ENCODE peak calls at places on chromosome 17, in four cellular contexts. V is fibroblast of the aortic adventitia, M is GF-D8, R is uterus. S is an unnamed sample.

GRCh38 chr17:81717766-81718089 is 5.6 kb downstream of the SLC25A10 start:
- DNase-seq in R (no peak), M (no peak), V (no peak), S (no peak)

GRCh38 chr17:42845918-42846593 is 1.7 kb downstream of the AOC2 start:
- DNase-seq in M (no peak), V (no peak), R (no peak), S (no peak)

GRCh38 chr17:2361361-2361760 is 24.1 kb downstream of the SGSM2 start:
- DNase-seq in R (no peak), M (no peak), V (no peak), S (no peak)

GRCh38 chr17:36755586-36755985 is 154.2 kb downstream of the MRM1 start:
- DNase-seq in R (no peak), M (no peak), V (no peak), S (no peak)

GRCh38 chr17:37055511-37055910 is 106.8 kb downstream of the AATF start:
- DNase-seq in R (no peak), V (no peak), M (no peak), S (no peak)

GRCh38 chr17:9905902-9906301 is 831 bp upstream of the RCVRN start:
- DNase-seq in V (no peak), R (no peak), M (no peak), S (no peak)

GRCh38 chr17:3978421-3979275 is 14.4 kb upstream of the ATP2A3 start:
- DNase-seq in V (no peak), R (no peak), M (no peak), S (no peak)

GRCh38 chr17:16428098-16428882 is 12.9 kb downstream of the TRPV2 start:
- DNase-seq in M (no peak), V (peak; percentile 49), R (peak; percentile 56), S (no peak)

GRCh38 chr17:81002409-81003361 is 11.0 kb downstream of the CHMP6 start:
- DNase-seq in V (peak; percentile 85), M (no peak), R (peak; percentile 78), S (no peak)

GRCh38 chr17:1574697-1575471 is 12.3 kb upstream of the PITPNA start:
- DNase-seq in V (no peak), R (no peak), M (no peak), S (no peak)

GRCh38 chr17:43543771-43544575 is 2.2 kb downstream of the ETV4 start:
- DNase-seq in V (no peak), R (no peak), M (no peak), S (no peak)

GRCh38 chr17:29710891-29711418 is 88.2 kb upstream of the CORO6 start:
- DNase-seq in R (no peak), V (peak; percentile 47), M (no peak), S (no peak)

GRCh38 chr17:3954086-3954485 is 10.2 kb downstream of the ATP2A3 start:
- DNase-seq in V (no peak), M (no peak), R (no peak), S (no peak)

GRCh38 chr17:60959011-60959410 is 281.4 kb downstream of the BCAS3 start:
- DNase-seq in R (no peak), M (no peak), V (no peak), S (no peak)

GRCh38 chr17:13917635-13918034 is 151.7 kb upstream of the COX10 start:
- DNase-seq in M (no peak), V (no peak), R (no peak), S (no peak)

GRCh38 chr17:75241502-75241901 is 19.9 kb downstream of the GGA3 start:
- DNase-seq in V (peak; percentile 47), R (no peak), M (no peak), S (no peak)

GRCh38 chr17:50884354-50885311 is 18.5 kb upstream of the TOB1 start:
- DNase-seq in R (no peak), M (no peak), V (peak; percentile 22), S (no peak)

GRCh38 chr17:31318298-31319190 is 2.9 kb downstream of the EVI2A start:
- DNase-seq in R (peak; percentile 63), M (peak; percentile 19), V (peak; percentile 95), S (no peak)

GRCh38 chr17:39084558-39084957 is 66.9 kb downstream of the PLXDC1 start:
- DNase-seq in R (no peak), V (no peak), M (no peak), S (no peak)

GRCh38 chr17:8079291-8080207 is 8.0 kb downstream of the ALOX12B start:
- DNase-seq in M (no peak), R (peak; percentile 73), V (peak; percentile 37), S (peak; percentile 64)

GRCh38 chr17:2138318-2138717 is 83.4 kb downstream of the HIC1 start:
- DNase-seq in V (no peak), M (peak; percentile 21), R (no peak), S (peak; percentile 2)

GRCh38 chr17:35073991-35074627 is 10.6 kb upstream of the RFFL start:
- DNase-seq in V (no peak), M (no peak), R (no peak), S (no peak)

GRCh38 chr17:5714993-5715392 is 130.7 kb upstream of the NLRP1 start:
- DNase-seq in M (no peak), R (no peak), V (no peak), S (no peak)

GRCh38 chr17:27612160-27612767 is 18.7 kb upstream of the LGALS9 start:
- DNase-seq in R (no peak), V (no peak), M (no peak), S (no peak)

GRCh38 chr17:7836596-7837374 is 2.8 kb downstream of the KDM6B start:
- DNase-seq in R (peak; percentile 95), V (peak; percentile 96), M (peak; percentile 85), S (peak; percentile 84)

GRCh38 chr17:56798916-56799315 is 34.8 kb downstream of the C17orf67 start:
- DNase-seq in V (no peak), M (no peak), R (no peak), S (no peak)

GRCh38 chr17:32569171-32570080 is 82.6 kb downstream of the CDK5R1 start:
- DNase-seq in V (no peak), R (no peak), M (no peak), S (no peak)

GRCh38 chr17:2926019-2926650 is 129.9 kb downstream of the RAP1GAP2 start:
- DNase-seq in R (no peak), M (peak; percentile 3), V (peak; percentile 36), S (peak; percentile 69)

GRCh38 chr17:9290226-9290613 is 268.9 kb downstream of the NTN1 start:
- DNase-seq in R (no peak), V (no peak), M (no peak), S (no peak)

GRCh38 chr17:32103476-32104113 is 38.7 kb upstream of the RHOT1 start:
- DNase-seq in R (no peak), M (no peak), V (peak; percentile 72), S (no peak)

GRCh38 chr17:47741793-47742145 is 8.7 kb downstream of the TBX21 start:
- DNase-seq in V (no peak), R (no peak), M (no peak), S (no peak)

GRCh38 chr17:73489333-73489732 is 154.9 kb downstream of the SDK2 start:
- DNase-seq in M (no peak), R (no peak), V (no peak), S (no peak)

GRCh38 chr17:33369149-33369548 is 76.1 kb upstream of the ASIC2 start:
- DNase-seq in R (no peak), V (no peak), M (no peak), S (no peak)

GRCh38 chr17:80035937-80036714 is at the start of gene CCDC40:
- DNase-seq in M (peak; percentile 22), R (peak; percentile 82), V (peak; percentile 60), S (peak; percentile 23)

GRCh38 chr17:17345294-17345597 is 42.1 kb downstream of the NT5M start:
- DNase-seq in R (no peak), M (no peak), V (no peak), S (no peak)